ENCODE peak calls at places on chromosomes 13 and 19, in ten cellular contexts. M is stimulated activated CD4-positive, alpha-beta T cell treated with anti-CD3 and anti-CD28 coated beads, Interleukin-4, amount 100 ng/mL, for 1 hour; S is omental fat pad; B is psoas muscle; W is MM.1S; P is OCI-LY7; U is astrocyte of the spinal cord; I is RCC 7860; C is fibroblast of mammary gland; R is SK-N-DZ. D is an unnamed sample.

GRCh38 chr13:31610270-31610998 is 128.9 kb upstream of the RXFP2 start:
- DNase-seq in M (no peak), S (no peak), B (no peak), W (no peak), P (no peak), U (no peak), I (no peak), C (no peak), R (no peak), D (no peak)

GRCh38 chr19:778910-779653 is 18.2 kb upstream of the PTBP1 start:
- DNase-seq in M (no peak), S (no peak), B (peak), W (no peak), P (no peak), U (peak), I (peak), C (peak), R (peak), D (peak)

GRCh38 chr13:24671367-24672117 is 8.7 kb upstream of the ATP12A start:
- DNase-seq in M (no peak), S (peak), B (no peak), W (no peak), P (peak), U (peak), I (peak), C (peak), R (peak), D (peak)

GRCh38 chr19:13234518-13234917 is 84.3 kb downstream of the IER2 start:
- DNase-seq in M (peak), S (no peak), B (peak), W (peak), P (peak), U (peak), I (peak), C (peak), R (peak), D (peak)

GRCh38 chr13:25466880-25467279 is 95.1 kb downstream of the ATP8A2 start:
- DNase-seq in M (no peak), S (no peak), B (no peak), W (no peak), P (no peak), U (no peak), I (no peak), C (no peak), R (peak), D (no peak)

GRCh38 chr13:110523838-110524237 is 37.7 kb downstream of the RAB20 start:
- DNase-seq in M (no peak), S (no peak), B (no peak), W (no peak), P (no peak), U (no peak), I (no peak), C (no peak), R (no peak), D (no peak)

GRCh38 chr13:50403311-50403710 is 388.1 kb downstream of the KCNRG start:
- DNase-seq in M (no peak), S (no peak), B (no peak), W (no peak), P (no peak), U (no peak), I (no peak), C (no peak), R (no peak), D (no peak)

GRCh38 chr13:109749365-109749764 is 37.0 kb downstream of the IRS2 start:
- DNase-seq in M (no peak), S (no peak), B (no peak), W (no peak), P (no peak), U (no peak), I (no peak), C (no peak), R (no peak), D (no peak)

GRCh38 chr19:54653181-54653809 is 9.5 kb upstream of the LILRB4 start:
- DNase-seq in M (no peak), S (no peak), B (no peak), W (peak), P (peak), U (peak), I (peak), C (peak), R (no peak), D (peak)

GRCh38 chr19:46841458-46842083 is 9.1 kb downstream of the AP2S1 start:
- DNase-seq in M (no peak), S (no peak), B (peak), W (no peak), P (no peak), U (peak), I (peak), C (peak), R (no peak), D (no peak)

GRCh38 chr19:13459351-13459750 is 46.9 kb downstream of the CACNA1A start:
- DNase-seq in M (no peak), S (no peak), B (no peak), W (no peak), P (no peak), U (no peak), I (no peak), C (no peak), R (no peak), D (peak)

GRCh38 chr13:21537105-21537504 is 66.9 kb downstream of the MICU2 start:
- DNase-seq in M (no peak), S (no peak), B (no peak), W (no peak), P (no peak), U (no peak), I (no peak), C (peak), R (no peak), D (no peak)

GRCh38 chr19:17086811-17087210 is 11.2 kb downstream of the MYO9B start:
- DNase-seq in M (no peak), S (no peak), B (no peak), W (no peak), P (no peak), U (no peak), I (no peak), C (no peak), R (no peak), D (no peak)

GRCh38 chr13:112696001-112696868 is 6.4 kb downstream of the ATP11A start:
- DNase-seq in M (no peak), S (no peak), B (no peak), W (no peak), P (no peak), U (no peak), I (no peak), C (no peak), R (no peak), D (no peak)

GRCh38 chr19:7600721-7601120 is 5.1 kb downstream of the CAMSAP3 start:
- DNase-seq in M (no peak), S (no peak), B (no peak), W (no peak), P (no peak), U (no peak), I (no peak), C (no peak), R (no peak), D (no peak)

GRCh38 chr19:566844-567243 is 5.6 kb upstream of the BSG start:
- DNase-seq in M (no peak), S (no peak), B (no peak), W (no peak), P (no peak), U (no peak), I (no peak), C (no peak), R (no peak), D (no peak)

GRCh38 chr19:33377586-33378475 is 4.3 kb downstream of the CEBPG start:
- DNase-seq in M (no peak), S (no peak), B (no peak), W (no peak), P (no peak), U (no peak), I (no peak), C (peak), R (no peak), D (no peak)

GRCh38 chr13:71240906-71241305 is 626.1 kb downstream of the DACH1 start:
- DNase-seq in M (no peak), S (no peak), B (no peak), W (no peak), P (no peak), U (peak), I (no peak), C (no peak), R (peak), D (peak)

GRCh38 chr19:6204866-6205723 is 69.6 kb downstream of the ACSBG2 start:
- DNase-seq in M (no peak), S (no peak), B (peak), W (no peak), P (no peak), U (no peak), I (no peak), C (no peak), R (no peak), D (no peak)

GRCh38 chr13:45598597-45598996 is 16.9 kb downstream of the ERICH6B start:
- DNase-seq in M (no peak), S (no peak), B (no peak), W (no peak), P (no peak), U (no peak), I (no peak), C (no peak), R (no peak), D (no peak)

GRCh38 chr13:34803756-34804155 is 138.3 kb upstream of the NBEA start:
- DNase-seq in M (no peak), S (no peak), B (no peak), W (no peak), P (no peak), U (no peak), I (no peak), C (no peak), R (no peak), D (no peak)

GRCh38 chr19:51016798-51017683 is 2.5 kb downstream of the KLK10 start:
- DNase-seq in M (peak), S (no peak), B (peak), W (no peak), P (peak), U (no peak), I (no peak), C (peak), R (peak), D (peak)

D was measured in SK-MEL-5.